ENCODE peak calls at places on chromosomes 5 and 9, in five cellular contexts. W is GM23338, C is uterus, X is pancreas, P is neural progenitor cell. Y is an unnamed sample.

GRCh38 chr9:134178394-134178780 is 14.0 kb upstream of the RNU6ATAC start:
- DNase-seq in X (no peak), W (no peak), P (no peak), C (no peak), Y (no peak)

GRCh38 chr5:149963722-149964121 is 3.2 kb downstream of the SLC26A2 start:
- DNase-seq in C (no peak), W (no peak), P (no peak), X (no peak), Y (no peak)

GRCh38 chr9:129336130-129336528 is 158.1 kb upstream of the IER5L start:
- DNase-seq in W (peak; percentile 53), C (no peak), P (no peak), X (no peak), Y (no peak)

GRCh38 chr9:108443278-108443633 is 412.5 kb downstream of the ACTL7B start:
- DNase-seq in X (no peak), P (no peak), C (no peak), W (no peak), Y (no peak)

GRCh38 chr5:43396762-43397304 is 15.4 kb downstream of the CCL28 start:
- DNase-seq in X (peak; percentile 55), P (peak; percentile 3), C (peak; percentile 43), W (peak; percentile 83), Y (peak; percentile 30)

GRCh38 chr5:165881259-165881658 is 2375.8 kb downstream of the MAT2B start:
- DNase-seq in C (no peak), X (no peak), P (peak; percentile 6), W (peak; percentile 62), Y (no peak)

GRCh38 chr9:77022783-77023440 is 3.5 kb downstream of the FOXB2 start:
- DNase-seq in X (no peak), C (no peak), P (peak; percentile 81), W (peak; percentile 85), Y (no peak)

GRCh38 chr5:118233601-118234000 is 754.7 kb downstream of the DTWD2 start:
- DNase-seq in C (no peak), W (no peak), X (no peak), P (no peak), Y (no peak)

GRCh38 chr9:120374817-120375216 is 205.2 kb downstream of the CDK5RAP2 start:
- DNase-seq in P (no peak), X (no peak), W (no peak), C (no peak), Y (no peak)

GRCh38 chr5:35183243-35183955 is 46.9 kb downstream of the PRLR start:
- DNase-seq in C (peak; percentile 34), P (peak; percentile 64), W (peak; percentile 84), X (peak; percentile 37), Y (peak; percentile 34)

GRCh38 chr9:37938121-37938906 is 34.4 kb upstream of the SLC25A51 start:
- DNase-seq in W (no peak), P (peak; percentile 37), C (no peak), X (no peak), Y (no peak)
- H3K4me3 ChIP-seq in W (no peak overlapping the region), P (no peak overlapping the region), C (no peak overlapping the region), X (no peak overlapping the region), Y (peak overlapping the region; percentile 9)

DNA sequence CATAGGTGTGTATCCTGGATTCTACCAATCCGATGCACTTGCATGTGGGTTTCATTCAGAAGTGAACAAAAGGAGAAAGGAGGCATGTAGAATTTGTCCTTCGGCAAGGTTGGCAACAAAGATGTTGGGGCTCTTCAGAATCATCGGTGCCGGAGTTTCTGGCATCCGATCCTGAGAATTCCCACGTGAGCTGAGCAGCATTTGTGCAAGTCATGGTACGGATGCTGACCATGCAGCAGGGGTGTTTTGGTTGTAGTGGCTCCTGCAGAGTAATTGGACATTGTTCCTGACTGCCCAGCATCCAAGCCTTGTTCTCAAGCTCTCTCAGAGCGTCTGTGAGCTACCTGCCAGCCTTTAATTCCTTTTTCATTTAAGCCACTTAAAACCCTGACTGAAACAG is 19.0 kb upstream of the POC5 start:
- DNase-seq in P (peak; percentile 17), C (no peak), W (no peak), X (no peak), Y (no peak)
- TF ChIP-seq CTCF in P (no peak), C (no peak), W (no peak), X (no peak), Y (no peak)

GRCh38 chr5:142405023-142405422 is 80.2 kb upstream of the SPRY4 start:
- DNase-seq in X (no peak), W (no peak), P (no peak), C (no peak), Y (no peak)
- H3K27ac ChIP-seq in X (no peak overlapping the region), W (no peak overlapping the region), P (no peak overlapping the region), C (no peak overlapping the region), Y (peak overlapping the region; percentile 58)

GRCh38 chr9:14924821-14925220 is 14.6 kb upstream of the FREM1 start:
- DNase-seq in W (no peak), P (no peak), X (no peak), C (no peak), Y (no peak)
- H3K4me3 ChIP-seq in W (no peak overlapping the region), P (no peak overlapping the region), X (no peak overlapping the region), C (peak overlapping the region; percentile 16), Y (peak overlapping the region; percentile 25)

DNA sequence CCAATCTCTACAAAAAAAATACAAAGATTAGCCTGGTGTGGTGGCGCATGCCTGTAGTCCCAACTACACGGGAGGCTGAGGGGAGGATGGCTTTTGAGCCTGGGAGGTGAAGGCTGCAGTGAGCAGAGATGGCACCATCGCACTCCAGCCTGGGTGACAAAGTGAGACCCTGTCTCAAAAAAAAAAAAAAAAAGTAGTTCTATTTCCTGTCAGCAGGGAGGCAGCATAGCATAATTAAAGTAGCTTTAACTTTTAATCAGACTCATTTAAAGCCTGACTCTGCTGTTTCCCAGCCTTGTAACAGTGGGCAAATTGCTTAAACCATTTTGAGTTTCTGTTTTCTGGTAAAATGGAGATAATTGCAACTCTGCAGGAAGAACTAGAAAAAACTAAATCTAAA is 31.2 kb downstream of the CNOT6 start:
- DNase-seq in P (no peak), W (no peak), X (no peak), C (no peak), Y (no peak)
- TF ChIP-seq CTCF in P (no peak), W (no peak), X (no peak), C (no peak), Y (no peak)

GRCh38 chr5:134138416-134139376 is 24.2 kb downstream of the TCF7 start:
- DNase-seq in P (no peak), X (peak; percentile 1), C (no peak), W (no peak), Y (peak; percentile 11)
- H3K27ac ChIP-seq in P (no peak overlapping the region), X (no peak overlapping the region), C (no peak overlapping the region), W (no peak overlapping the region), Y (peak overlapping the region; percentile 30)

GRCh38 chr5:115423541-115423940 is 121.0 kb downstream of the FEM1C start:
- DNase-seq in P (peak; percentile 28), W (no peak), C (peak; percentile 17), X (peak; percentile 58), Y (peak; percentile 81)

GRCh38 chr5:115424446-115424845 is 120.1 kb downstream of the FEM1C start:
- DNase-seq in P (no peak), C (no peak), X (no peak), W (no peak), Y (no peak)

GRCh38 chr5:115423051-115423450 is 121.5 kb downstream of the FEM1C start:
- DNase-seq in C (no peak), P (no peak), W (no peak), X (no peak), Y (no peak)

GRCh38 chr5:115419794-115420585 is 123.5 kb upstream of the CCDC112 start:
- DNase-seq in W (peak; percentile 21), C (no peak), X (no peak), P (no peak), Y (no peak)

GRCh38 chr5:115424030-115424429 is 120.5 kb downstream of the FEM1C start:
- DNase-seq in P (no peak), C (no peak), W (no peak), X (no peak), Y (no peak)
- H3K4me3 ChIP-seq in P (no peak overlapping the region), C (no peak overlapping the region), W (no peak overlapping the region), X (no peak overlapping the region), Y (peak overlapping the region; percentile 43)

DNA sequence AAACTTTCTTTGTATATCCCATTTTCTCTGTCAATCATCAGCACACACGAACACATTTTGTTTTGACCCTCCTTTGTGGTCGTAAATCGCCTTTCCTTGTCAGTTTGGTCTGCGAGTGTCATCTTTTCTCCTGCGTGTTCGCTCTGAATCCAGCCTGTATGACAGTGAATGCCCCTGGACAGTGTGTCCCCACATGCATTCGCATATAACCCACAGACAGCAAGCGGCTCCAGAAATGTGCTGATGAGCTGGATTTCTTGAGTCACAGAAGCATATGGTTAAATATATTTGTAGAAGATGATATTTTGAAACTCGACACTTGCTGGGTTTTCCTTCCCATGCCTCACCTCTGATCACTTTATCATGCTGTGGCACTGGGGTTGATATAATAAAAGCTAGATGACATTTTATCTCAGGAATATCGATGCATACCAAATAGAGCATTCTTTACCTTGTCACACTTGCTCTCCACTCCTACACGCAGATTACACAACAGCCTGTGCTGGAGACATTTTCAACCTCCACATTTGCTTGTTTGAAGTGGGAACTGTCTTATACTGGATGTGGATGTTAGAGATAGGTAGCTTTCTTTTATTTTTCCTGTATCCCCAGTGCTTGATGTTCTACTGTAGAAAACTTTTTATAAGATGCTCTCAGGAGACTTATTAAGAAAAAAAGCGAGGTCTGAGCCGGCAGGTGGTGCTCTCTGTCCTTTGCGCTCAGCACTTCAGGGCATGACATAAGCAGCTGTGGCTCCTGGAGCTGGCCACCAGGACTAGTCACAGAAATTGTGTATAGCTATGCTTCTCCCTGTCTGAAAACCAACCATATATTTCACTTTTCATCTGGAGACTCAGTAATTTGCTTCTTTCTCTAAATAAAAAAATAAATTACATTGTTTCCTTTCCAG is 215.1 kb downstream of the SH3GL2 start:
- DNase-seq in W (peak; percentile 21), X (no peak), C (no peak), P (peak; percentile 31), Y (no peak)
- TF ChIP-seq CTCF in W (peak; percentile 35), X (no peak), C (no peak), P (peak; percentile 44), Y (no peak)

GRCh38 chr5:57862471-57863282 is 380.1 kb upstream of the ACTBL2 start:
- DNase-seq in W (no peak), C (no peak), P (no peak), X (no peak), Y (no peak)
- H3K27ac ChIP-seq in W (no peak overlapping the region), C (no peak overlapping the region), P (no peak overlapping the region), X (no peak overlapping the region), Y (peak overlapping the region; percentile 62)

Y was measured in left ventricle myocardium inferior.